ENCODE peak calls at places on chromosomes 7 and 10, in four cellular contexts. G is foreskin fibroblast, Y is heart left ventricle, K is mucosa of descending colon. I is an unnamed sample.

GRCh38 chr7:103150192-103150591 is 1.3 kb upstream of the NAPEPLD start:
- DNase-seq in G (no peak), Y (no peak), K (no peak), I (peak)

GRCh38 chr7:2863461-2864066 is 19.5 kb upstream of the GNA12 start:
- DNase-seq in G (peak), Y (peak), K (peak), I (peak)

GRCh38 chr7:50751136-50751535 is 31.6 kb downstream of the GRB10 start:
- DNase-seq in G (no peak), Y (no peak), K (no peak), I (no peak)

GRCh38 chr10:129963076-129963830 is 821 bp downstream of the EBF3 start:
- DNase-seq in G (no peak), Y (no peak), K (no peak), I (no peak)

GRCh38 chr10:4931587-4931986 is 31.6 kb upstream of the AKR1C1 start:
- DNase-seq in G (no peak), Y (no peak), K (no peak), I (no peak)

GRCh38 chr7:80039255-80039884 is 95.3 kb upstream of the GNAI1 start:
- DNase-seq in G (no peak), Y (no peak), K (no peak), I (no peak)

GRCh38 chr7:117946201-117946633 is 73.0 kb upstream of the CTTNBP2 start:
- DNase-seq in G (no peak), Y (no peak), K (no peak), I (no peak)

GRCh38 chr7:31027161-31027965 is 24.7 kb upstream of the ADCYAP1R1 start:
- DNase-seq in G (peak), Y (peak), K (peak), I (peak)

GRCh38 chr10:7195118-7195517 is 215.7 kb downstream of the SFMBT2 start:
- DNase-seq in G (no peak), Y (no peak), K (no peak), I (no peak)

GRCh38 chr10:24453404-24453830 is 244.5 kb downstream of the KIAA1217 start:
- DNase-seq in G (no peak), Y (no peak), K (no peak), I (no peak)
- H3K4me3 ChIP-seq in G (no peak), Y (no peak), K (no peak), I (no peak)

GRCh38 chr10:63537511-63537910 is 16.3 kb downstream of the REEP3 start:
- DNase-seq in G (no peak), Y (no peak), K (no peak), I (no peak)

GRCh38 chr10:63539377-63539776 is 18.2 kb downstream of the REEP3 start:
- DNase-seq in G (no peak), Y (no peak), K (no peak), I (no peak)

GRCh38 chr10:63542835-63543575 is 21.8 kb downstream of the REEP3 start:
- DNase-seq in G (no peak), Y (no peak), K (no peak), I (no peak)

GRCh38 chr10:63536678-63537077 is 15.5 kb downstream of the REEP3 start:
- DNase-seq in G (no peak), Y (no peak), K (no peak), I (no peak)

GRCh38 chr10:63539994-63540393 is 18.8 kb downstream of the REEP3 start:
- DNase-seq in G (no peak), Y (no peak), K (no peak), I (no peak)
- H3K4me3 ChIP-seq in G (no peak), Y (no peak), K (no peak), I (no peak)

GRCh38 chr10:65827344-65827743 is 1098.5 kb upstream of the LRRTM3 start:
- DNase-seq in G (no peak), Y (no peak), K (no peak), I (no peak)
- H3K4me3 ChIP-seq in G (no peak), Y (no peak), K (no peak), I (no peak)

DNA sequence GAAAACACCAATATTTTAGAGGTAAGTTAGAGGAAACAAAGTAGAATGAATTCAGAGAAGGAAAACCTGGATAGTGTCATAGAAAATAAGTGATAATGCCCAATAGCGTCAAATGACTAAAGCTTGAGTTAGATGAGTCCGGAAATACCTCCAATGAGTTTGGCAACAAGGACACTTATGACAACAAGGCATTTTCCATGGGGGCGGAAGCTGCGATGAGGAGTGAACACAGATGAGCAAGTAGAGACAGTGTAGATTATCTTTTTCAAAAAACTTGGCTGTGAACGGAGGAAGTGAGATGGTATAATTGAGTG is 383 bp upstream of the R3HCC1L start:
- DNase-seq in G (no peak), Y (no peak), K (no peak), I (no peak)
- H3K4me3 ChIP-seq in G (peak), Y (peak), K (peak), I (no peak)

DNA sequence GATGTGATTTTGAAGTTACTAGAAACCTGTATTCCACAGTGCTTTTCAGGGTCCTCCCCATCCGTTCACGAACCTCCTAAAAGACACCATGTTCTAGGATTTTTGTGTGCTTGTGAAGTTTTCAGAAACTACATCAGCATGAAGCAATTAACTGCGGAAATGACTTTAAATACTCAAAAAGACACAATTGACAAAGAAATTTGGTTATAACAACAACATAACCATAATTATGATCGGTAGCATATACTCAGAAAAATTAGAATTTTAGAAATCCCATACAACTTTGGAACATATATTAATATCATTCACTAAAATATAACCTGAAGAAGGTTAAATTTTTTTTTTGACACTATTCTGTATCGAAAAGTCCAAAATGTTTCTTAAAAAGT is 43.8 kb upstream of the FAM20C start:
- DNase-seq in G (no peak), Y (no peak), K (no peak), I (no peak)
- H3K4me3 ChIP-seq in G (peak), Y (peak), K (peak), I (peak)

I was measured in transverse colon.